ENCODE peak calls at places on chromosomes 6 and 20, in four cellular contexts. One of them, this sample, is unnamed.

GRCh38 chr6:157137501-157137900 is 185.8 kb downstream of the TMEM242 start:
- DNase-seq in dermis blood vessel endothelial cell: no peak
- DNase-seq in activated T-cell treated with anti-CD3 and anti-CD28 coated beads for 1 hour: no peak
- DNase-seq in sigmoid colon: no peak
- DNase-seq in this sample: no peak

GRCh38 chr20:9514461-9515210 is at the start of gene LAMP5:
- DNase-seq in dermis blood vessel endothelial cell: peak
- DNase-seq in activated T-cell treated with anti-CD3 and anti-CD28 coated beads for 1 hour: no peak
- DNase-seq in sigmoid colon: no peak
- DNase-seq in this sample: peak

GRCh38 chr6:52516269-52516668 is 60.6 kb downstream of the TRAM2 start:
- DNase-seq in dermis blood vessel endothelial cell: no peak
- DNase-seq in activated T-cell treated with anti-CD3 and anti-CD28 coated beads for 1 hour: no peak
- DNase-seq in sigmoid colon: no peak
- DNase-seq in this sample: no peak

GRCh38 chr20:35279533-35280174 is 1.7 kb upstream of the MMP24OS start:
- DNase-seq in dermis blood vessel endothelial cell: no peak
- DNase-seq in activated T-cell treated with anti-CD3 and anti-CD28 coated beads for 1 hour: no peak
- DNase-seq in sigmoid colon: no peak
- DNase-seq in this sample: no peak

GRCh38 chr6:33599413-33599911 is 19.4 kb upstream of the BAK1 start:
- DNase-seq in dermis blood vessel endothelial cell: no peak
- DNase-seq in activated T-cell treated with anti-CD3 and anti-CD28 coated beads for 1 hour: no peak
- DNase-seq in sigmoid colon: no peak
- DNase-seq in this sample: no peak

GRCh38 chr6:121794630-121795029 is 359.2 kb downstream of the GJA1 start:
- DNase-seq in dermis blood vessel endothelial cell: peak
- DNase-seq in activated T-cell treated with anti-CD3 and anti-CD28 coated beads for 1 hour: no peak
- DNase-seq in sigmoid colon: no peak
- DNase-seq in this sample: no peak

GRCh38 chr6:141541766-141542324 is 590.9 kb upstream of the GJE1 start:
- DNase-seq in dermis blood vessel endothelial cell: peak
- DNase-seq in activated T-cell treated with anti-CD3 and anti-CD28 coated beads for 1 hour: no peak
- DNase-seq in sigmoid colon: no peak
- DNase-seq in this sample: no peak

GRCh38 chr20:52410182-52410647 is 218.6 kb upstream of the ZFP64 start:
- DNase-seq in dermis blood vessel endothelial cell: no peak
- DNase-seq in activated T-cell treated with anti-CD3 and anti-CD28 coated beads for 1 hour: peak
- DNase-seq in sigmoid colon: no peak
- DNase-seq in this sample: no peak

GRCh38 chr20:62426678-62427077 is 661 bp downstream of the RBBP8NL start:
- DNase-seq in dermis blood vessel endothelial cell: no peak
- DNase-seq in activated T-cell treated with anti-CD3 and anti-CD28 coated beads for 1 hour: no peak
- DNase-seq in sigmoid colon: no peak
- DNase-seq in this sample: no peak

GRCh38 chr20:38645318-38645717 is 43.7 kb downstream of the ARHGAP40 start:
- DNase-seq in dermis blood vessel endothelial cell: no peak
- DNase-seq in activated T-cell treated with anti-CD3 and anti-CD28 coated beads for 1 hour: no peak
- DNase-seq in sigmoid colon: no peak
- DNase-seq in this sample: no peak

GRCh38 chr20:63553933-63554290 is at the start of gene FNDC11:
- DNase-seq in dermis blood vessel endothelial cell: peak
- DNase-seq in activated T-cell treated with anti-CD3 and anti-CD28 coated beads for 1 hour: no peak
- DNase-seq in sigmoid colon: no peak
- DNase-seq in this sample: no peak

GRCh38 chr6:134058622-134059366 is 6.4 kb upstream of the SLC2A12 start:
- DNase-seq in dermis blood vessel endothelial cell: no peak
- DNase-seq in activated T-cell treated with anti-CD3 and anti-CD28 coated beads for 1 hour: no peak
- DNase-seq in sigmoid colon: no peak
- DNase-seq in this sample: no peak

GRCh38 chr6:20279608-20280287 is 67.5 kb upstream of the MBOAT1 start:
- DNase-seq in dermis blood vessel endothelial cell: no peak
- DNase-seq in activated T-cell treated with anti-CD3 and anti-CD28 coated beads for 1 hour: no peak
- DNase-seq in sigmoid colon: no peak
- DNase-seq in this sample: no peak

GRCh38 chr6:56916849-56917551 is 37.9 kb upstream of the BEND6 start:
- DNase-seq in dermis blood vessel endothelial cell: no peak
- DNase-seq in activated T-cell treated with anti-CD3 and anti-CD28 coated beads for 1 hour: no peak
- DNase-seq in sigmoid colon: no peak
- DNase-seq in this sample: no peak

GRCh38 chr20:18541741-18542140 is 25.5 kb upstream of the SMIM26 start:
- DNase-seq in dermis blood vessel endothelial cell: no peak
- DNase-seq in activated T-cell treated with anti-CD3 and anti-CD28 coated beads for 1 hour: no peak
- DNase-seq in sigmoid colon: no peak
- DNase-seq in this sample: no peak

GRCh38 chr20:20276806-20277530 is 90.9 kb upstream of the INSM1 start:
- DNase-seq in dermis blood vessel endothelial cell: no peak
- DNase-seq in activated T-cell treated with anti-CD3 and anti-CD28 coated beads for 1 hour: no peak
- DNase-seq in sigmoid colon: no peak
- DNase-seq in this sample: no peak

GRCh38 chr20:23234311-23235078 is 116.1 kb upstream of the NXT1 start:
- DNase-seq in dermis blood vessel endothelial cell: no peak
- DNase-seq in activated T-cell treated with anti-CD3 and anti-CD28 coated beads for 1 hour: no peak
- DNase-seq in sigmoid colon: no peak
- DNase-seq in this sample: no peak

GRCh38 chr6:19754686-19755085 is 82.5 kb upstream of the ID4 start:
- DNase-seq in dermis blood vessel endothelial cell: no peak
- DNase-seq in activated T-cell treated with anti-CD3 and anti-CD28 coated beads for 1 hour: no peak
- DNase-seq in sigmoid colon: no peak
- DNase-seq in this sample: no peak

This sample was measured in HEK293T.